ENCODE peak calls at places on chromosomes 5 and 9, in seven cellular contexts. One of them, this sample, is unnamed.

GRCh38 chr9:106619211-106619610 is 243.8 kb upstream of the ZNF462 start:
- DNase-seq in tibial nerve: no peak
- DNase-seq in GM03348: no peak
- DNase-seq in uterus: no peak
- DNase-seq in RKO: peak
- DNase-seq in activated CD8-positive, alpha-beta memory T cell treated with anti-CD3 and anti-CD28 coated beads, Interleukin-2, amount 10 ng/mL, durations not matched to agents 7 days and 5 days: no peak
- DNase-seq in brain microvascular endothelial cell: peak
- DNase-seq in this sample: no peak

GRCh38 chr9:84296146-84296843 is 44.3 kb downstream of the SLC28A3 start:
- DNase-seq in activated CD8-positive, alpha-beta memory T cell treated with anti-CD3 and anti-CD28 coated beads, Interleukin-2, amount 10 ng/mL, durations not matched to agents 7 days and 5 days: peak
- DNase-seq in brain microvascular endothelial cell: peak
- DNase-seq in GM03348: peak
- DNase-seq in RKO: no peak
- DNase-seq in uterus: no peak
- DNase-seq in tibial nerve: no peak
- DNase-seq in this sample: no peak

GRCh38 chr5:53418409-53418808 is 62.0 kb upstream of the FST start:
- DNase-seq in uterus: no peak
- DNase-seq in brain microvascular endothelial cell: no peak
- DNase-seq in tibial nerve: no peak
- DNase-seq in activated CD8-positive, alpha-beta memory T cell treated with anti-CD3 and anti-CD28 coated beads, Interleukin-2, amount 10 ng/mL, durations not matched to agents 7 days and 5 days: no peak
- DNase-seq in GM03348: no peak
- DNase-seq in RKO: no peak
- DNase-seq in this sample: no peak

GRCh38 chr9:123487944-123488343 is 131.9 kb downstream of the CRB2 start:
- DNase-seq in tibial nerve: no peak
- DNase-seq in RKO: no peak
- DNase-seq in GM03348: no peak
- DNase-seq in activated CD8-positive, alpha-beta memory T cell treated with anti-CD3 and anti-CD28 coated beads, Interleukin-2, amount 10 ng/mL, durations not matched to agents 7 days and 5 days: no peak
- DNase-seq in uterus: no peak
- DNase-seq in brain microvascular endothelial cell: no peak
- DNase-seq in this sample: no peak

GRCh38 chr9:136133191-136133958 is 14.7 kb upstream of the TMEM250 start:
- DNase-seq in GM03348: peak
- DNase-seq in activated CD8-positive, alpha-beta memory T cell treated with anti-CD3 and anti-CD28 coated beads, Interleukin-2, amount 10 ng/mL, durations not matched to agents 7 days and 5 days: no peak
- DNase-seq in RKO: no peak
- DNase-seq in tibial nerve: no peak
- DNase-seq in uterus: no peak
- DNase-seq in brain microvascular endothelial cell: no peak
- DNase-seq in this sample: no peak

GRCh38 chr5:146753618-146754123 is 124.9 kb downstream of the PPP2R2B start:
- DNase-seq in tibial nerve: no peak
- DNase-seq in activated CD8-positive, alpha-beta memory T cell treated with anti-CD3 and anti-CD28 coated beads, Interleukin-2, amount 10 ng/mL, durations not matched to agents 7 days and 5 days: no peak
- DNase-seq in GM03348: no peak
- DNase-seq in brain microvascular endothelial cell: no peak
- DNase-seq in uterus: no peak
- DNase-seq in RKO: no peak
- DNase-seq in this sample: no peak

GRCh38 chr5:35185518-35185917 is 44.8 kb downstream of the PRLR start:
- DNase-seq in uterus: no peak
- DNase-seq in activated CD8-positive, alpha-beta memory T cell treated with anti-CD3 and anti-CD28 coated beads, Interleukin-2, amount 10 ng/mL, durations not matched to agents 7 days and 5 days: no peak
- DNase-seq in brain microvascular endothelial cell: no peak
- DNase-seq in GM03348: no peak
- DNase-seq in tibial nerve: no peak
- DNase-seq in RKO: no peak
- DNase-seq in this sample: no peak

GRCh38 chr5:55714339-55714738 is 2.2 kb upstream of the SLC38A9 start:
- DNase-seq in brain microvascular endothelial cell: no peak
- DNase-seq in uterus: no peak
- DNase-seq in tibial nerve: no peak
- DNase-seq in activated CD8-positive, alpha-beta memory T cell treated with anti-CD3 and anti-CD28 coated beads, Interleukin-2, amount 10 ng/mL, durations not matched to agents 7 days and 5 days: no peak
- DNase-seq in RKO: no peak
- DNase-seq in GM03348: no peak
- DNase-seq in this sample: no peak

GRCh38 chr9:114143214-114143613 is 12.1 kb upstream of the COL27A1 start:
- DNase-seq in tibial nerve: no peak
- DNase-seq in RKO: no peak
- DNase-seq in GM03348: no peak
- DNase-seq in activated CD8-positive, alpha-beta memory T cell treated with anti-CD3 and anti-CD28 coated beads, Interleukin-2, amount 10 ng/mL, durations not matched to agents 7 days and 5 days: no peak
- DNase-seq in uterus: no peak
- DNase-seq in brain microvascular endothelial cell: no peak
- DNase-seq in this sample: no peak

GRCh38 chr5:78287833-78288232 is 6.7 kb downstream of the AP3B1 start:
- DNase-seq in GM03348: peak
- DNase-seq in brain microvascular endothelial cell: peak
- DNase-seq in RKO: peak
- DNase-seq in tibial nerve: peak
- DNase-seq in uterus: no peak
- DNase-seq in activated CD8-positive, alpha-beta memory T cell treated with anti-CD3 and anti-CD28 coated beads, Interleukin-2, amount 10 ng/mL, durations not matched to agents 7 days and 5 days: no peak
- DNase-seq in this sample: no peak

GRCh38 chr5:53552561-53552960 is 7.9 kb upstream of the NDUFS4 start:
- DNase-seq in activated CD8-positive, alpha-beta memory T cell treated with anti-CD3 and anti-CD28 coated beads, Interleukin-2, amount 10 ng/mL, durations not matched to agents 7 days and 5 days: no peak
- DNase-seq in RKO: no peak
- DNase-seq in brain microvascular endothelial cell: no peak
- DNase-seq in tibial nerve: no peak
- DNase-seq in GM03348: no peak
- DNase-seq in uterus: no peak
- DNase-seq in this sample: no peak

GRCh38 chr9:84174486-84174885 is 166.1 kb downstream of the SLC28A3 start:
- DNase-seq in activated CD8-positive, alpha-beta memory T cell treated with anti-CD3 and anti-CD28 coated beads, Interleukin-2, amount 10 ng/mL, durations not matched to agents 7 days and 5 days: no peak
- DNase-seq in uterus: no peak
- DNase-seq in brain microvascular endothelial cell: no peak
- DNase-seq in RKO: no peak
- DNase-seq in GM03348: peak
- DNase-seq in tibial nerve: no peak
- DNase-seq in this sample: no peak

GRCh38 chr9:70753311-70753710 is 338.9 kb upstream of the KLF9 start:
- DNase-seq in activated CD8-positive, alpha-beta memory T cell treated with anti-CD3 and anti-CD28 coated beads, Interleukin-2, amount 10 ng/mL, durations not matched to agents 7 days and 5 days: no peak
- DNase-seq in RKO: no peak
- DNase-seq in tibial nerve: no peak
- DNase-seq in brain microvascular endothelial cell: no peak
- DNase-seq in GM03348: no peak
- DNase-seq in uterus: no peak
- DNase-seq in this sample: no peak

GRCh38 chr5:134511796-134512660 is 13.4 kb upstream of the JADE2 start:
- DNase-seq in uterus: peak
- DNase-seq in brain microvascular endothelial cell: peak
- DNase-seq in activated CD8-positive, alpha-beta memory T cell treated with anti-CD3 and anti-CD28 coated beads, Interleukin-2, amount 10 ng/mL, durations not matched to agents 7 days and 5 days: no peak
- DNase-seq in GM03348: peak
- DNase-seq in RKO: no peak
- DNase-seq in tibial nerve: peak
- DNase-seq in this sample: peak

GRCh38 chr9:108207611-108208051 is 648.2 kb downstream of the ACTL7B start:
- DNase-seq in brain microvascular endothelial cell: no peak
- DNase-seq in tibial nerve: no peak
- DNase-seq in RKO: no peak
- DNase-seq in uterus: no peak
- DNase-seq in activated CD8-positive, alpha-beta memory T cell treated with anti-CD3 and anti-CD28 coated beads, Interleukin-2, amount 10 ng/mL, durations not matched to agents 7 days and 5 days: no peak
- DNase-seq in GM03348: peak
- DNase-seq in this sample: no peak

GRCh38 chr9:84697494-84698114 is 28.1 kb downstream of the NTRK2 start:
- DNase-seq in activated CD8-positive, alpha-beta memory T cell treated with anti-CD3 and anti-CD28 coated beads, Interleukin-2, amount 10 ng/mL, durations not matched to agents 7 days and 5 days: peak
- DNase-seq in RKO: peak
- DNase-seq in brain microvascular endothelial cell: peak
- DNase-seq in tibial nerve: peak
- DNase-seq in uterus: peak
- DNase-seq in GM03348: peak
- DNase-seq in this sample: no peak

GRCh38 chr5:172897691-172898512 is 61.3 kb upstream of the RPL26L1 start:
- DNase-seq in GM03348: peak
- DNase-seq in tibial nerve: no peak
- DNase-seq in uterus: no peak
- DNase-seq in RKO: no peak
- DNase-seq in activated CD8-positive, alpha-beta memory T cell treated with anti-CD3 and anti-CD28 coated beads, Interleukin-2, amount 10 ng/mL, durations not matched to agents 7 days and 5 days: no peak
- DNase-seq in brain microvascular endothelial cell: peak
- DNase-seq in this sample: no peak

GRCh38 chr9:75102177-75102790 is 14.0 kb downstream of the OSTF1 start:
- DNase-seq in uterus: no peak
- DNase-seq in GM03348: no peak
- DNase-seq in brain microvascular endothelial cell: no peak
- DNase-seq in tibial nerve: no peak
- DNase-seq in activated CD8-positive, alpha-beta memory T cell treated with anti-CD3 and anti-CD28 coated beads, Interleukin-2, amount 10 ng/mL, durations not matched to agents 7 days and 5 days: no peak
- DNase-seq in RKO: no peak
- DNase-seq in this sample: no peak

GRCh38 chr9:123353041-123353440 is 3.0 kb upstream of the CRB2 start:
- DNase-seq in GM03348: no peak
- DNase-seq in tibial nerve: no peak
- DNase-seq in activated CD8-positive, alpha-beta memory T cell treated with anti-CD3 and anti-CD28 coated beads, Interleukin-2, amount 10 ng/mL, durations not matched to agents 7 days and 5 days: no peak
- DNase-seq in brain microvascular endothelial cell: no peak
- DNase-seq in RKO: no peak
- DNase-seq in uterus: no peak
- DNase-seq in this sample: no peak

GRCh38 chr9:127106493-127106855 is 16.0 kb downstream of the ANGPTL2 start:
- DNase-seq in activated CD8-positive, alpha-beta memory T cell treated with anti-CD3 and anti-CD28 coated beads, Interleukin-2, amount 10 ng/mL, durations not matched to agents 7 days and 5 days: no peak
- DNase-seq in brain microvascular endothelial cell: no peak
- DNase-seq in tibial nerve: no peak
- DNase-seq in RKO: no peak
- DNase-seq in GM03348: no peak
- DNase-seq in uterus: no peak
- DNase-seq in this sample: no peak

GRCh38 chr9:91817493-91818225 is 132.4 kb downstream of the ROR2 start:
- DNase-seq in uterus: peak
- DNase-seq in tibial nerve: no peak
- DNase-seq in brain microvascular endothelial cell: peak
- DNase-seq in RKO: no peak
- DNase-seq in activated CD8-positive, alpha-beta memory T cell treated with anti-CD3 and anti-CD28 coated beads, Interleukin-2, amount 10 ng/mL, durations not matched to agents 7 days and 5 days: no peak
- DNase-seq in GM03348: peak
- DNase-seq in this sample: no peak

GRCh38 chr5:16467363-16468219 is 2.0 kb upstream of the ZNF622 start:
- DNase-seq in RKO: peak
- DNase-seq in activated CD8-positive, alpha-beta memory T cell treated with anti-CD3 and anti-CD28 coated beads, Interleukin-2, amount 10 ng/mL, durations not matched to agents 7 days and 5 days: peak
- DNase-seq in tibial nerve: no peak
- DNase-seq in uterus: no peak
- DNase-seq in GM03348: peak
- DNase-seq in brain microvascular endothelial cell: peak
- DNase-seq in this sample: no peak

GRCh38 chr5:59149271-59149670 is 566.4 kb downstream of the RAB3C start:
- DNase-seq in activated CD8-positive, alpha-beta memory T cell treated with anti-CD3 and anti-CD28 coated beads, Interleukin-2, amount 10 ng/mL, durations not matched to agents 7 days and 5 days: no peak
- DNase-seq in tibial nerve: no peak
- DNase-seq in GM03348: no peak
- DNase-seq in uterus: no peak
- DNase-seq in RKO: no peak
- DNase-seq in brain microvascular endothelial cell: no peak
- DNase-seq in this sample: no peak

GRCh38 chr5:142446131-142446959 is 121.5 kb upstream of the SPRY4 start:
- DNase-seq in tibial nerve: no peak
- DNase-seq in activated CD8-positive, alpha-beta memory T cell treated with anti-CD3 and anti-CD28 coated beads, Interleukin-2, amount 10 ng/mL, durations not matched to agents 7 days and 5 days: no peak
- DNase-seq in uterus: no peak
- DNase-seq in brain microvascular endothelial cell: peak
- DNase-seq in RKO: peak
- DNase-seq in GM03348: peak
- DNase-seq in this sample: peak

GRCh38 chr9:89844535-89844934 is 239.7 kb downstream of the GADD45G start:
- DNase-seq in activated CD8-positive, alpha-beta memory T cell treated with anti-CD3 and anti-CD28 coated beads, Interleukin-2, amount 10 ng/mL, durations not matched to agents 7 days and 5 days: peak
- DNase-seq in tibial nerve: no peak
- DNase-seq in RKO: no peak
- DNase-seq in GM03348: no peak
- DNase-seq in uterus: no peak
- DNase-seq in brain microvascular endothelial cell: no peak
- DNase-seq in this sample: no peak

GRCh38 chr5:134651531-134651930 is 2.9 kb downstream of the SEC24A start:
- DNase-seq in GM03348: no peak
- DNase-seq in tibial nerve: no peak
- DNase-seq in uterus: no peak
- DNase-seq in brain microvascular endothelial cell: no peak
- DNase-seq in RKO: peak
- DNase-seq in activated CD8-positive, alpha-beta memory T cell treated with anti-CD3 and anti-CD28 coated beads, Interleukin-2, amount 10 ng/mL, durations not matched to agents 7 days and 5 days: no peak
- DNase-seq in this sample: no peak

GRCh38 chr5:121805931-121806330 is 45.8 kb upstream of the FTMT start:
- DNase-seq in GM03348: no peak
- DNase-seq in brain microvascular endothelial cell: no peak
- DNase-seq in RKO: no peak
- DNase-seq in tibial nerve: no peak
- DNase-seq in uterus: no peak
- DNase-seq in activated CD8-positive, alpha-beta memory T cell treated with anti-CD3 and anti-CD28 coated beads, Interleukin-2, amount 10 ng/mL, durations not matched to agents 7 days and 5 days: no peak
- DNase-seq in this sample: no peak

GRCh38 chr9:98124637-98125426 is 5.8 kb upstream of the TRIM14 start:
- DNase-seq in GM03348: no peak
- DNase-seq in RKO: no peak
- DNase-seq in tibial nerve: no peak
- DNase-seq in brain microvascular endothelial cell: no peak
- DNase-seq in uterus: no peak
- DNase-seq in activated CD8-positive, alpha-beta memory T cell treated with anti-CD3 and anti-CD28 coated beads, Interleukin-2, amount 10 ng/mL, durations not matched to agents 7 days and 5 days: no peak
- DNase-seq in this sample: no peak

GRCh38 chr5:69444127-69444754 is 29.3 kb downstream of the MARVELD2 start:
- DNase-seq in activated CD8-positive, alpha-beta memory T cell treated with anti-CD3 and anti-CD28 coated beads, Interleukin-2, amount 10 ng/mL, durations not matched to agents 7 days and 5 days: no peak
- DNase-seq in GM03348: no peak
- DNase-seq in RKO: no peak
- DNase-seq in brain microvascular endothelial cell: no peak
- DNase-seq in uterus: no peak
- DNase-seq in tibial nerve: no peak
- DNase-seq in this sample: no peak

GRCh38 chr5:73376618-73377170 is 71.9 kb downstream of the FOXD1 start:
- DNase-seq in RKO: peak
- DNase-seq in brain microvascular endothelial cell: peak
- DNase-seq in activated CD8-positive, alpha-beta memory T cell treated with anti-CD3 and anti-CD28 coated beads, Interleukin-2, amount 10 ng/mL, durations not matched to agents 7 days and 5 days: no peak
- DNase-seq in GM03348: peak
- DNase-seq in uterus: no peak
- DNase-seq in tibial nerve: no peak
- DNase-seq in this sample: no peak

GRCh38 chr5:140567136-140567818 is 2.6 kb downstream of the SLC35A4 start:
- DNase-seq in GM03348: no peak
- DNase-seq in activated CD8-positive, alpha-beta memory T cell treated with anti-CD3 and anti-CD28 coated beads, Interleukin-2, amount 10 ng/mL, durations not matched to agents 7 days and 5 days: no peak
- DNase-seq in uterus: no peak
- DNase-seq in RKO: no peak
- DNase-seq in brain microvascular endothelial cell: no peak
- DNase-seq in tibial nerve: no peak
- DNase-seq in this sample: no peak

GRCh38 chr5:75335486-75335885 is 1.5 kb upstream of the HMGCR start:
- DNase-seq in uterus: no peak
- DNase-seq in RKO: no peak
- DNase-seq in brain microvascular endothelial cell: no peak
- DNase-seq in GM03348: no peak
- DNase-seq in tibial nerve: no peak
- DNase-seq in activated CD8-positive, alpha-beta memory T cell treated with anti-CD3 and anti-CD28 coated beads, Interleukin-2, amount 10 ng/mL, durations not matched to agents 7 days and 5 days: no peak
- DNase-seq in this sample: no peak

GRCh38 chr9:38486056-38486455 is 61.8 kb upstream of the IGFBPL1 start:
- DNase-seq in GM03348: no peak
- DNase-seq in brain microvascular endothelial cell: no peak
- DNase-seq in uterus: no peak
- DNase-seq in activated CD8-positive, alpha-beta memory T cell treated with anti-CD3 and anti-CD28 coated beads, Interleukin-2, amount 10 ng/mL, durations not matched to agents 7 days and 5 days: no peak
- DNase-seq in RKO: no peak
- DNase-seq in tibial nerve: no peak
- DNase-seq in this sample: no peak

GRCh38 chr9:5499889-5500398 is 10.4 kb upstream of the PDCD1LG2 start:
- DNase-seq in activated CD8-positive, alpha-beta memory T cell treated with anti-CD3 and anti-CD28 coated beads, Interleukin-2, amount 10 ng/mL, durations not matched to agents 7 days and 5 days: no peak
- DNase-seq in tibial nerve: peak
- DNase-seq in brain microvascular endothelial cell: peak
- DNase-seq in GM03348: no peak
- DNase-seq in RKO: no peak
- DNase-seq in uterus: no peak
- DNase-seq in this sample: no peak

GRCh38 chr5:113102121-113102531 is 125.5 kb downstream of the DCP2 start:
- DNase-seq in RKO: no peak
- DNase-seq in uterus: no peak
- DNase-seq in tibial nerve: no peak
- DNase-seq in GM03348: no peak
- DNase-seq in activated CD8-positive, alpha-beta memory T cell treated with anti-CD3 and anti-CD28 coated beads, Interleukin-2, amount 10 ng/mL, durations not matched to agents 7 days and 5 days: no peak
- DNase-seq in brain microvascular endothelial cell: no peak
- DNase-seq in this sample: no peak

GRCh38 chr5:3105172-3105571 is 353.7 kb upstream of the IRX2 start:
- DNase-seq in activated CD8-positive, alpha-beta memory T cell treated with anti-CD3 and anti-CD28 coated beads, Interleukin-2, amount 10 ng/mL, durations not matched to agents 7 days and 5 days: no peak
- DNase-seq in brain microvascular endothelial cell: no peak
- DNase-seq in uterus: no peak
- DNase-seq in RKO: no peak
- DNase-seq in GM03348: no peak
- DNase-seq in tibial nerve: no peak
- DNase-seq in this sample: no peak

GRCh38 chr9:93267681-93268505 is 84.0 kb downstream of the WNK2 start:
- DNase-seq in uterus: no peak
- DNase-seq in tibial nerve: no peak
- DNase-seq in brain microvascular endothelial cell: no peak
- DNase-seq in RKO: no peak
- DNase-seq in GM03348: peak
- DNase-seq in activated CD8-positive, alpha-beta memory T cell treated with anti-CD3 and anti-CD28 coated beads, Interleukin-2, amount 10 ng/mL, durations not matched to agents 7 days and 5 days: peak
- DNase-seq in this sample: no peak

GRCh38 chr5:142078251-142078650 is 30.3 kb upstream of the NDFIP1 start:
- DNase-seq in brain microvascular endothelial cell: no peak
- DNase-seq in RKO: no peak
- DNase-seq in GM03348: no peak
- DNase-seq in activated CD8-positive, alpha-beta memory T cell treated with anti-CD3 and anti-CD28 coated beads, Interleukin-2, amount 10 ng/mL, durations not matched to agents 7 days and 5 days: no peak
- DNase-seq in tibial nerve: no peak
- DNase-seq in uterus: no peak
- DNase-seq in this sample: no peak

This sample was measured in right atrium auricular region.